ENCODE peak calls at places on chromosomes 5 and 9, in five cellular contexts. One of them, this sample, is unnamed.

GRCh38 chr5:38738898-38739743 is 106.7 kb upstream of the OSMR start:
- DNase-seq in DND-41: no peak
- DNase-seq in MV-4-11: peak
- DNase-seq in natural killer cell: no peak
- DNase-seq in AG10803: no peak
- DNase-seq in this sample: no peak

GRCh38 chr9:115393976-115394775 is 276.2 kb upstream of the TNC start:
- DNase-seq in DND-41: no peak
- DNase-seq in natural killer cell: no peak
- DNase-seq in AG10803: peak
- DNase-seq in MV-4-11: no peak
- DNase-seq in this sample: no peak

GRCh38 chr5:149128023-149128875 is 13.0 kb upstream of the ABLIM3 start:
- DNase-seq in DND-41: peak
- DNase-seq in natural killer cell: no peak
- DNase-seq in MV-4-11: peak
- DNase-seq in AG10803: no peak
- DNase-seq in this sample: peak

GRCh38 chr5:55913396-55914140 is 62.4 kb downstream of the IL31RA start:
- DNase-seq in MV-4-11: no peak
- DNase-seq in DND-41: no peak
- DNase-seq in natural killer cell: no peak
- DNase-seq in AG10803: no peak
- DNase-seq in this sample: no peak

GRCh38 chr5:54942064-54942778 is 43.2 kb downstream of the ESM1 start:
- DNase-seq in DND-41: no peak
- DNase-seq in AG10803: no peak
- DNase-seq in natural killer cell: no peak
- DNase-seq in MV-4-11: no peak
- DNase-seq in this sample: no peak

GRCh38 chr5:142253938-142254895 is 70.6 kb downstream of the SPRY4 start:
- DNase-seq in DND-41: no peak
- DNase-seq in AG10803: peak
- DNase-seq in natural killer cell: no peak
- DNase-seq in MV-4-11: no peak
- DNase-seq in this sample: no peak

GRCh38 chr5:150442699-150443080 is 6.8 kb downstream of the RPS14 start:
- DNase-seq in MV-4-11: no peak
- DNase-seq in DND-41: no peak
- DNase-seq in AG10803: no peak
- DNase-seq in natural killer cell: no peak
- DNase-seq in this sample: peak

GRCh38 chr5:163880307-163880706 is 374.9 kb downstream of the MAT2B start:
- DNase-seq in natural killer cell: no peak
- DNase-seq in MV-4-11: no peak
- DNase-seq in AG10803: peak
- DNase-seq in DND-41: no peak
- DNase-seq in this sample: no peak

GRCh38 chr9:91177661-91178280 is 183.9 kb downstream of the AUH start:
- DNase-seq in natural killer cell: no peak
- DNase-seq in DND-41: peak
- DNase-seq in AG10803: peak
- DNase-seq in MV-4-11: peak
- DNase-seq in this sample: peak

GRCh38 chr5:128662998-128663397 is 125.0 kb upstream of the FBN2 start:
- DNase-seq in AG10803: no peak
- DNase-seq in MV-4-11: no peak
- DNase-seq in natural killer cell: no peak
- DNase-seq in DND-41: no peak
- DNase-seq in this sample: no peak

GRCh38 chr5:1660037-1660400 is 136.3 kb upstream of the LPCAT1 start:
- DNase-seq in MV-4-11: no peak
- DNase-seq in DND-41: no peak
- DNase-seq in natural killer cell: no peak
- DNase-seq in AG10803: no peak
- DNase-seq in this sample: no peak

GRCh38 chr5:19492861-19493260 is 495.1 kb downstream of the CDH18 start:
- DNase-seq in AG10803: no peak
- DNase-seq in MV-4-11: no peak
- DNase-seq in DND-41: no peak
- DNase-seq in natural killer cell: no peak
- DNase-seq in this sample: no peak

GRCh38 chr5:54234304-54234938 is 76.0 kb downstream of the ARL15 start:
- DNase-seq in MV-4-11: peak
- DNase-seq in AG10803: peak
- DNase-seq in natural killer cell: no peak
- DNase-seq in DND-41: no peak
- DNase-seq in this sample: peak

GRCh38 chr5:174558190-174558589 is 166.2 kb upstream of the MSX2 start:
- DNase-seq in natural killer cell: no peak
- DNase-seq in DND-41: no peak
- DNase-seq in MV-4-11: no peak
- DNase-seq in AG10803: no peak
- DNase-seq in this sample: no peak

GRCh38 chr5:125410501-125411162 is 664.2 kb upstream of the ZNF608 start:
- DNase-seq in natural killer cell: no peak
- DNase-seq in AG10803: peak
- DNase-seq in MV-4-11: no peak
- DNase-seq in DND-41: no peak
- DNase-seq in this sample: no peak

GRCh38 chr5:95194856-95195255 is 90.0 kb downstream of the MCTP1 start:
- DNase-seq in MV-4-11: no peak
- DNase-seq in natural killer cell: no peak
- DNase-seq in AG10803: no peak
- DNase-seq in DND-41: no peak
- DNase-seq in this sample: no peak

GRCh38 chr9:105632807-105633206 is 29.4 kb upstream of the TAL2 start:
- DNase-seq in AG10803: no peak
- DNase-seq in natural killer cell: no peak
- DNase-seq in DND-41: no peak
- DNase-seq in MV-4-11: no peak
- DNase-seq in this sample: no peak

GRCh38 chr9:79694208-79694607 is 122.4 kb downstream of the TLE4 start:
- DNase-seq in MV-4-11: no peak
- DNase-seq in natural killer cell: no peak
- DNase-seq in DND-41: no peak
- DNase-seq in AG10803: no peak
- DNase-seq in this sample: no peak

GRCh38 chr5:116411101-116411571 is 163.5 kb downstream of the SEMA6A start:
- DNase-seq in natural killer cell: no peak
- DNase-seq in AG10803: no peak
- DNase-seq in MV-4-11: no peak
- DNase-seq in DND-41: no peak
- DNase-seq in this sample: no peak

GRCh38 chr9:37880916-37881479 is 22.9 kb downstream of the SLC25A51 start:
- DNase-seq in MV-4-11: no peak
- DNase-seq in AG10803: no peak
- DNase-seq in DND-41: no peak
- DNase-seq in natural killer cell: no peak
- DNase-seq in this sample: no peak

GRCh38 chr9:5869315-5870019 is 21.2 kb upstream of the MLANA start:
- DNase-seq in DND-41: peak
- DNase-seq in natural killer cell: no peak
- DNase-seq in AG10803: no peak
- DNase-seq in MV-4-11: peak
- DNase-seq in this sample: peak

GRCh38 chr9:114902773-114903589 is 27.4 kb downstream of the TNFSF8 start:
- DNase-seq in natural killer cell: no peak
- DNase-seq in AG10803: no peak
- DNase-seq in MV-4-11: peak
- DNase-seq in DND-41: no peak
- DNase-seq in this sample: no peak